ENCODE peak calls at places on chromosomes 11 and 22, in six cellular contexts. C is GM12891, U is GM12878, Z is H1, R is K562, D is HepG2. J is an unnamed sample.

GRCh38 chr11:86795962-86796361 is 4.4 kb upstream of the PRSS23 start:
- DNase-seq in U (no peak), C (no peak), R (no peak), D (no peak), Z (no peak), J (no peak)

GRCh38 chr22:16774911-16775529 is 50.2 kb downstream of the XKR3 start:
- DNase-seq in D (no peak), C (no peak), R (no peak), U (no peak), Z (no peak), J (no peak)

GRCh38 chr11:69009441-69010211 is 3.4 kb downstream of the MRGPRF start:
- DNase-seq in C (no peak), R (no peak), U (no peak), Z (no peak), D (no peak), J (no peak)

GRCh38 chr22:37675930-37676571 is 615 bp downstream of the LGALS1 start:
- DNase-seq in U (no peak), D (no peak), C (no peak), R (peak), Z (peak), J (no peak)

GRCh38 chr11:7665473-7666291 is 7.6 kb downstream of the CYB5R2 start:
- DNase-seq in D (peak), R (peak), C (peak), U (peak), Z (peak), J (peak)

GRCh38 chr22:33659423-33659822 is 260.9 kb downstream of the LARGE1 start:
- DNase-seq in R (no peak), Z (no peak), C (no peak), D (no peak), U (no peak), J (no peak)

GRCh38 chr11:132312616-132313210 is 942.3 kb downstream of the NTM start:
- DNase-seq in Z (no peak), U (no peak), D (no peak), R (peak), C (peak), J (peak)

GRCh38 chr22:42613869-42614268 is 814 bp downstream of the POLDIP3 start:
- DNase-seq in D (no peak), R (peak), Z (no peak), C (no peak), U (no peak), J (no peak)

GRCh38 chr11:113874920-113875413 is 405 bp downstream of the USP28 start:
- DNase-seq in C (no peak), U (no peak), Z (no peak), D (no peak), R (no peak), J (no peak)

GRCh38 chr11:695606-696381 is at the start of gene TMEM80:
- DNase-seq in U (peak), R (peak), Z (peak), C (peak), D (peak), J (no peak)
- TF ChIP-seq POLR2A in U (peak), R (peak), Z (no peak), C (peak), D (peak), J (peak)

GRCh38 chr22:32050678-32051515 is 7.8 kb downstream of the SLC5A1 start:
- DNase-seq in Z (no peak), C (no peak), U (peak), D (peak), R (peak), J (no peak)
- TF ChIP-seq POLR2AphosphoS5 in Z (no peak), C (no peak), U (no peak), D (no peak), R (no peak), J (no peak)

DNA sequence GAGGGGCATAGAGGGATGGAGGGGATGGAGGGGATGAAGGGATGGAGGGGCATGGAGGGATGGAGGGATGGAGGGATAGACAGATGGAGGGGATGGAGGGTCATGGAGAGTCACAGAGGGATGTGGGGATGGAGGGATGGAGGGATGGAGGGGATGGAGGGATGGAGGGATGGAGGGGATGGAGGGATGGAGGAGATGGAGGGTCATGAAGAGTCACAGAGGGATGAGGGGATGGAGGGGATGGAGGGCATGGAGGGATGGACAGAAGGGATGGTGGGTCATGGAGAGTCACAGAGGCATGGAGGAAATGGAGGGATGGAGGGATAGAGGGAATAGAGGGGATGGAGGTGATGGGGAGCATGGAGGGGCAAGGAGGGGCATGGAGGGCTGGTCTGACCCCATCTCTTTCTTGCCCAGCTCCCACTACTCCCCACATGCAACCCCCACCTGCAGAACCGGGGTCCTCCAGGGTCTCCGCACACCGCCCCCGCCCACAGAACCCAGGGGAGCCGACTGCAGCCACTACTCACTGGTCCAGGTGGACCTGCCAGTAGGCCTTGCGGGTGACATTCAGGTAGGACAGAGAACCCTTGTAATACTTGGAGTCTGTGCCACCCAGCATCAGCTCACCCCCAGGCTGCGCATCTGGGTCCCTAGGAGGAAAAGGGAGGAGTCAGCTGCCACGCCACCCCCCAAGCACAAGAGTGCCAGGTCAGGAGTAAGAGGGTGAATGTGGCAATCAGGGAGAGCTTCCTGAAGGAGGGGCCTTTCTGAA is 4.2 kb upstream of the IFITM10 start:
- DNase-seq in Z (no peak), U (no peak), D (no peak), C (no peak), R (no peak), J (no peak)
- TF ChIP-seq TAF1 in Z (no peak), U (no peak), D (no peak), C (no peak), R (no peak), J (no peak)

GRCh38 chr11:11843642-11844041 is 1.9 kb downstream of the USP47 start:
- DNase-seq in U (no peak), C (no peak), D (no peak), Z (no peak), R (no peak), J (no peak)

GRCh38 chr11:11843233-11843632 is 1.5 kb downstream of the USP47 start:
- DNase-seq in U (no peak), D (peak), Z (no peak), R (peak), C (no peak), J (no peak)

GRCh38 chr11:11841605-11842425 is at the start of gene USP47:
- DNase-seq in Z (peak), C (peak), D (peak), U (no peak), R (peak), J (peak)

GRCh38 chr11:11841121-11841604 is 609 bp upstream of the USP47 start:
- DNase-seq in R (peak), D (peak), C (no peak), Z (no peak), U (no peak), J (peak)

GRCh38 chr11:11842426-11843008 is 745 bp downstream of the USP47 start:
- DNase-seq in D (peak), Z (no peak), U (peak), C (peak), R (peak), J (no peak)
- TF ChIP-seq POLR2A in D (peak), Z (no peak), U (no peak), C (no peak), R (no peak), J (no peak)

J was measured in GM12892.